ENCODE peak calls at places on chromosomes 13 and 19, in nine cellular contexts. One of them, this sample, is unnamed.

GRCh38 chr19:49554701-49555181 is 25.6 kb downstream of the NOSIP start:
- DNase-seq in CD8-positive, alpha-beta T cell: no peak
- DNase-seq in left ventricle myocardium inferior: no peak
- DNase-seq in neural progenitor cell: no peak
- DNase-seq in pancreas: peak; percentile 32
- DNase-seq in Peyer's patch: no peak
- DNase-seq in adipocyte: no peak
- DNase-seq in mammary epithelial cell: no peak
- DNase-seq in MM.1S: no peak
- DNase-seq in this sample: peak; percentile 38

GRCh38 chr13:113542751-113543424 is 41.7 kb upstream of the TFDP1 start:
- DNase-seq in CD8-positive, alpha-beta T cell: no peak
- DNase-seq in left ventricle myocardium inferior: no peak
- DNase-seq in neural progenitor cell: peak; percentile 56
- DNase-seq in pancreas: no peak
- DNase-seq in Peyer's patch: no peak
- DNase-seq in adipocyte: no peak
- DNase-seq in mammary epithelial cell: no peak
- DNase-seq in MM.1S: no peak
- DNase-seq in this sample: no peak

GRCh38 chr13:47858678-47859050 is 142.4 kb downstream of the SUCLA2 start:
- DNase-seq in CD8-positive, alpha-beta T cell: no peak
- DNase-seq in left ventricle myocardium inferior: no peak
- DNase-seq in neural progenitor cell: no peak
- DNase-seq in pancreas: no peak
- DNase-seq in Peyer's patch: no peak
- DNase-seq in adipocyte: peak; percentile 12
- DNase-seq in mammary epithelial cell: peak; percentile 78
- DNase-seq in MM.1S: no peak
- DNase-seq in this sample: no peak

GRCh38 chr19:51739466-51740213 is 12.0 kb downstream of the FPR1 start:
- DNase-seq in CD8-positive, alpha-beta T cell: no peak
- DNase-seq in left ventricle myocardium inferior: no peak
- DNase-seq in neural progenitor cell: no peak
- DNase-seq in pancreas: no peak
- DNase-seq in Peyer's patch: no peak
- DNase-seq in adipocyte: no peak
- DNase-seq in mammary epithelial cell: no peak
- DNase-seq in MM.1S: no peak
- DNase-seq in this sample: no peak

GRCh38 chr19:45636902-45637301 is 2.3 kb downstream of the EML2 start:
- DNase-seq in CD8-positive, alpha-beta T cell: no peak
- DNase-seq in left ventricle myocardium inferior: no peak
- DNase-seq in neural progenitor cell: no peak
- DNase-seq in pancreas: no peak
- DNase-seq in Peyer's patch: no peak
- DNase-seq in adipocyte: no peak
- DNase-seq in mammary epithelial cell: no peak
- DNase-seq in MM.1S: no peak
- DNase-seq in this sample: no peak

GRCh38 chr13:113647351-113648217 is 10.4 kb downstream of the ATP4B start:
- DNase-seq in CD8-positive, alpha-beta T cell: no peak
- DNase-seq in left ventricle myocardium inferior: peak; percentile 89
- DNase-seq in neural progenitor cell: no peak
- DNase-seq in pancreas: peak; percentile 94
- DNase-seq in Peyer's patch: peak; percentile 94
- DNase-seq in adipocyte: peak; percentile 59
- DNase-seq in mammary epithelial cell: peak; percentile 59
- DNase-seq in MM.1S: no peak
- DNase-seq in this sample: peak; percentile 90

GRCh38 chr19:13012690-13013608 is 17.7 kb downstream of the NFIX start:
- DNase-seq in CD8-positive, alpha-beta T cell: no peak
- DNase-seq in left ventricle myocardium inferior: peak; percentile 63
- DNase-seq in neural progenitor cell: peak; percentile 48
- DNase-seq in pancreas: no peak
- DNase-seq in Peyer's patch: peak; percentile 86
- DNase-seq in adipocyte: no peak
- DNase-seq in mammary epithelial cell: peak; percentile 71
- DNase-seq in MM.1S: no peak
- DNase-seq in this sample: no peak

GRCh38 chr19:4369888-4370260 is 26.5 kb downstream of the MPND start:
- DNase-seq in CD8-positive, alpha-beta T cell: peak; percentile 56
- DNase-seq in left ventricle myocardium inferior: no peak
- DNase-seq in neural progenitor cell: peak; percentile 59
- DNase-seq in pancreas: no peak
- DNase-seq in Peyer's patch: no peak
- DNase-seq in adipocyte: no peak
- DNase-seq in mammary epithelial cell: peak; percentile 75
- DNase-seq in MM.1S: peak; percentile 83
- DNase-seq in this sample: no peak

GRCh38 chr13:59479629-59480028 is 684.1 kb downstream of the DIAPH3 start:
- DNase-seq in CD8-positive, alpha-beta T cell: no peak
- DNase-seq in left ventricle myocardium inferior: no peak
- DNase-seq in neural progenitor cell: no peak
- DNase-seq in pancreas: no peak
- DNase-seq in Peyer's patch: no peak
- DNase-seq in adipocyte: no peak
- DNase-seq in mammary epithelial cell: no peak
- DNase-seq in MM.1S: no peak
- DNase-seq in this sample: no peak

GRCh38 chr19:29517412-29517811 is 8.4 kb upstream of the VSTM2B start:
- DNase-seq in CD8-positive, alpha-beta T cell: no peak
- DNase-seq in left ventricle myocardium inferior: no peak
- DNase-seq in neural progenitor cell: no peak
- DNase-seq in pancreas: no peak
- DNase-seq in Peyer's patch: no peak
- DNase-seq in adipocyte: no peak
- DNase-seq in mammary epithelial cell: no peak
- DNase-seq in MM.1S: no peak
- DNase-seq in this sample: no peak

DNA sequence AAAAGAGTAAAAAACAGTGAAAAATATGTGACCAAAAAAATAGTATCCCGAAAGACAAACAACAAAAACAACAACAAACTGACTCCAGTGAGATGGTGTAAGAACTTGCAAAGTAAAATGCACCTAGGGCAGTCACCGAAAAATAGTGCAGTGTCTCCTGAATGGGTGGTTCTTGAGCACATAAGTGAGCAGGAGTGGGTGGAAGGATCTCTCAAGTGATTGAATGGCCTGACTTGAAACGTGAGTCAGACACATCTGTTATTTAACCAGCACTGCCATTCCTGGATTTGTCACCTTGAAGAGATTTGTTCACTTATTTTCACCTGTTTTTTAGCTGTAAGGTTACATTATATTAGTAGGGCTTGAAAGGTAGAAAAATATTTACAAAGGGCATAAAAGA is 3.5 kb downstream of the ZNF738 start:
- DNase-seq in CD8-positive, alpha-beta T cell: no peak
- DNase-seq in left ventricle myocardium inferior: no peak
- DNase-seq in neural progenitor cell: no peak
- DNase-seq in pancreas: no peak
- DNase-seq in Peyer's patch: no peak
- DNase-seq in adipocyte: no peak
- DNase-seq in mammary epithelial cell: no peak
- DNase-seq in MM.1S: no peak
- DNase-seq in this sample: no peak
- H3K36me3 ChIP-seq in CD8-positive, alpha-beta T cell: peaks cover 6% of the 10 kb centered on the region
- H3K36me3 ChIP-seq in left ventricle myocardium inferior: peaks cover 27% of the 10 kb centered on the region
- H3K36me3 ChIP-seq in neural progenitor cell: peaks cover 49% of the 10 kb centered on the region
- H3K36me3 ChIP-seq in pancreas: no peaks in the 10 kb centered on the region
- H3K36me3 ChIP-seq in Peyer's patch: no peaks in the 10 kb centered on the region
- H3K36me3 ChIP-seq in adipocyte: peaks cover 32% of the 10 kb centered on the region
- H3K36me3 ChIP-seq in mammary epithelial cell: peaks cover 12% of the 10 kb centered on the region
- H3K36me3 ChIP-seq in MM.1S: no peaks in the 10 kb centered on the region
- H3K36me3 ChIP-seq in this sample: peaks cover 59% of the 10 kb centered on the region

DNA sequence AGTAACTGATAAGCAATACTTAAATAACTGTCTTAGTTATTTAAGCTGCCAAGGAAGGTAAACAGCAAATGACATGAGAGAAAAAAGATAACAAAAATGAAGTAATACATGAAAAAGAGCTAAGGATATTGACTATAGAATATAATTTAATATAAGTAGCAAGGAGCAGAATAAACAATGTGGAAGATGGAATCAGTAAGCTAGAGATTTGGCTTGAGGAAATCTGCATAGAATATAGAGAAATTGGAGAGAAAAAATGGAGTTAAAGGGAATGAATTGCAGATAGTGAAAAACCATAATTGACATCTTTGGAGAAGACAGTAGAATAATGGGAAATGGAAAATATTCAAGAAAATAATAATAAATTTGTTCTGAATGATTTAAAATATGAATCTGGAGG is 127.1 kb downstream of the PDS5B start:
- DNase-seq in CD8-positive, alpha-beta T cell: no peak
- DNase-seq in left ventricle myocardium inferior: no peak
- DNase-seq in neural progenitor cell: no peak
- DNase-seq in pancreas: no peak
- DNase-seq in Peyer's patch: no peak
- DNase-seq in adipocyte: no peak
- DNase-seq in mammary epithelial cell: no peak
- DNase-seq in MM.1S: no peak
- DNase-seq in this sample: no peak
- H3K36me3 ChIP-seq in CD8-positive, alpha-beta T cell: peaks cover 22% of the 10 kb centered on the region
- H3K36me3 ChIP-seq in left ventricle myocardium inferior: peaks cover 61% of the 10 kb centered on the region
- H3K36me3 ChIP-seq in neural progenitor cell: peaks cover 30% of the 10 kb centered on the region
- H3K36me3 ChIP-seq in pancreas: no peaks in the 10 kb centered on the region
- H3K36me3 ChIP-seq in Peyer's patch: no peaks in the 10 kb centered on the region
- H3K36me3 ChIP-seq in adipocyte: peaks cover 45% of the 10 kb centered on the region
- H3K36me3 ChIP-seq in mammary epithelial cell: peaks cover 14% of the 10 kb centered on the region
- H3K36me3 ChIP-seq in MM.1S: no peaks in the 10 kb centered on the region
- H3K36me3 ChIP-seq in this sample: no peaks in the 10 kb centered on the region

GRCh38 chr19:46922465-46922864 is 61.7 kb downstream of the ARHGAP35 start:
- DNase-seq in CD8-positive, alpha-beta T cell: no peak
- DNase-seq in left ventricle myocardium inferior: no peak
- DNase-seq in neural progenitor cell: no peak
- DNase-seq in pancreas: no peak
- DNase-seq in Peyer's patch: no peak
- DNase-seq in adipocyte: no peak
- DNase-seq in mammary epithelial cell: no peak
- DNase-seq in MM.1S: no peak
- DNase-seq in this sample: no peak

GRCh38 chr19:46916971-46917370 is 56.2 kb downstream of the ARHGAP35 start:
- DNase-seq in CD8-positive, alpha-beta T cell: no peak
- DNase-seq in left ventricle myocardium inferior: no peak
- DNase-seq in neural progenitor cell: no peak
- DNase-seq in pancreas: no peak
- DNase-seq in Peyer's patch: no peak
- DNase-seq in adipocyte: no peak
- DNase-seq in mammary epithelial cell: no peak
- DNase-seq in MM.1S: peak; percentile 20
- DNase-seq in this sample: no peak

GRCh38 chr19:46915386-46915785 is 54.6 kb downstream of the ARHGAP35 start:
- DNase-seq in CD8-positive, alpha-beta T cell: no peak
- DNase-seq in left ventricle myocardium inferior: no peak
- DNase-seq in neural progenitor cell: no peak
- DNase-seq in pancreas: no peak
- DNase-seq in Peyer's patch: no peak
- DNase-seq in adipocyte: no peak
- DNase-seq in mammary epithelial cell: no peak
- DNase-seq in MM.1S: no peak
- DNase-seq in this sample: no peak

GRCh38 chr19:46920341-46920740 is 59.5 kb downstream of the ARHGAP35 start:
- DNase-seq in CD8-positive, alpha-beta T cell: no peak
- DNase-seq in left ventricle myocardium inferior: no peak
- DNase-seq in neural progenitor cell: no peak
- DNase-seq in pancreas: no peak
- DNase-seq in Peyer's patch: no peak
- DNase-seq in adipocyte: no peak
- DNase-seq in mammary epithelial cell: no peak
- DNase-seq in MM.1S: no peak
- DNase-seq in this sample: no peak

DNA sequence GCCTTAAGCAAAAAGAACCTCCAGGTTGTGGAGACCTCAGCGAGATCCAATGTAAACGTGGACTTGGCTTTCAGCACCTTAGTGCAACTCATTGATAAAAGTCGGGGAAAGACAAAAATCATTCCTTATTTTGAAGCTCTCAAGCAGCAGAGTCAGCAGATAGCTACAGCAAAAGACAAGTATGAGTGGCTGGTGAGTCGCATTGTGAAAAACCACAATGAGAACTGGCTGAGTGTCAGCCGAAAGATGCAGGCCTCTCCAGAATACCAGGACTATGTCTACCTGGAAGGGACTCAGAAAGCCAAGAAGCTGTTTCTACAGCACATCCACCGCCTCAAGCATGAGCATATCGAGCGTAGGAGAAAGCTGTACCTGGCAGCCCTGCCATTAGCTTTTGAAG is 58.5 kb downstream of the ARHGAP35 start:
- DNase-seq in CD8-positive, alpha-beta T cell: no peak
- DNase-seq in left ventricle myocardium inferior: no peak
- DNase-seq in neural progenitor cell: no peak
- DNase-seq in pancreas: no peak
- DNase-seq in Peyer's patch: no peak
- DNase-seq in adipocyte: no peak
- DNase-seq in mammary epithelial cell: peak; percentile 60
- DNase-seq in MM.1S: no peak
- DNase-seq in this sample: no peak
- H3K36me3 ChIP-seq in CD8-positive, alpha-beta T cell: peaks cover 20% of the 10 kb centered on the region
- H3K36me3 ChIP-seq in left ventricle myocardium inferior: peaks cover 41% of the 10 kb centered on the region
- H3K36me3 ChIP-seq in neural progenitor cell: no peaks in the 10 kb centered on the region
- H3K36me3 ChIP-seq in pancreas: no peaks in the 10 kb centered on the region
- H3K36me3 ChIP-seq in Peyer's patch: no peaks in the 10 kb centered on the region
- H3K36me3 ChIP-seq in adipocyte: peaks cover 45% of the 10 kb centered on the region
- H3K36me3 ChIP-seq in mammary epithelial cell: peaks cover 7% of the 10 kb centered on the region
- H3K36me3 ChIP-seq in MM.1S: no peaks in the 10 kb centered on the region
- H3K36me3 ChIP-seq in this sample: peaks cover 45% of the 10 kb centered on the region

DNA sequence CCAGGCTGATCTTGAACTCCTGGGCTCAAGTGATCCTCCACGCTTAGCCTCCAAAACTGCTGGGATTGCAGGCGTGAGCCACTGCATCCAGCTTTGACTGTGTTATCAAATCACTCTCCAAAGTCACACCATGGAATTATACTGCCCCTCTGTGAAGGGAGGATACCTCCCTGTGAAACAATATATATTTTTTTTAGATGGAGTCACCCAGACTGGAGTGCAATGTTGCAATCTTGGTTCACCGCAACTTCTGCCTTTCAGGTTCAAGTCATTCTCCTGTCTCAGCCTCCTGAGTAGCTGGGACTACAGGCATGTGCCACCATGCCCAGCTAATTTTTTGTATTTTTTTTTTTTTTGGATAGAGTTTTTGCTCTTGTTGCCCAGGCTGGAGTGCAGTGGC is 7.7 kb downstream of the TYK2 start:
- DNase-seq in CD8-positive, alpha-beta T cell: no peak
- DNase-seq in left ventricle myocardium inferior: no peak
- DNase-seq in neural progenitor cell: no peak
- DNase-seq in pancreas: no peak
- DNase-seq in Peyer's patch: no peak
- DNase-seq in adipocyte: no peak
- DNase-seq in mammary epithelial cell: no peak
- DNase-seq in MM.1S: no peak
- DNase-seq in this sample: no peak
- H3K36me3 ChIP-seq in CD8-positive, alpha-beta T cell: peaks cover 14% of the 10 kb centered on the region
- H3K36me3 ChIP-seq in left ventricle myocardium inferior: peaks cover 73% of the 10 kb centered on the region
- H3K36me3 ChIP-seq in neural progenitor cell: no peaks in the 10 kb centered on the region
- H3K36me3 ChIP-seq in pancreas: no peaks in the 10 kb centered on the region
- H3K36me3 ChIP-seq in Peyer's patch: no peaks in the 10 kb centered on the region
- H3K36me3 ChIP-seq in adipocyte: peaks cover 36% of the 10 kb centered on the region
- H3K36me3 ChIP-seq in mammary epithelial cell: peaks cover 13% of the 10 kb centered on the region
- H3K36me3 ChIP-seq in MM.1S: no peaks in the 10 kb centered on the region
- H3K36me3 ChIP-seq in this sample: peaks cover 88% of the 10 kb centered on the region

GRCh38 chr13:21747456-21747855 is 76.6 kb downstream of the FGF9 start:
- DNase-seq in CD8-positive, alpha-beta T cell: no peak
- DNase-seq in left ventricle myocardium inferior: no peak
- DNase-seq in neural progenitor cell: no peak
- DNase-seq in pancreas: no peak
- DNase-seq in Peyer's patch: no peak
- DNase-seq in adipocyte: no peak
- DNase-seq in mammary epithelial cell: no peak
- DNase-seq in MM.1S: no peak
- DNase-seq in this sample: no peak
- H3K36me3 ChIP-seq in CD8-positive, alpha-beta T cell: no peaks in the 10 kb centered on the region
- H3K36me3 ChIP-seq in left ventricle myocardium inferior: no peaks in the 10 kb centered on the region
- H3K36me3 ChIP-seq in neural progenitor cell: no peaks in the 10 kb centered on the region
- H3K36me3 ChIP-seq in pancreas: no peaks in the 10 kb centered on the region
- H3K36me3 ChIP-seq in Peyer's patch: no peaks in the 10 kb centered on the region
- H3K36me3 ChIP-seq in adipocyte: no peaks in the 10 kb centered on the region
- H3K36me3 ChIP-seq in mammary epithelial cell: no peaks in the 10 kb centered on the region
- H3K36me3 ChIP-seq in MM.1S: no peaks in the 10 kb centered on the region
- H3K36me3 ChIP-seq in this sample: no peaks in the 10 kb centered on the region